ENCODE peak calls at places on chromosomes 12 and 14, in six cellular contexts. X is tibial artery; N is PC-3; M is naive thymus-derived CD4-positive, alpha-beta T cell; O is upper lobe of right lung; E is WERI-Rb-1. J is an unnamed sample.

GRCh38 chr12:40793471-40793870 is 101.2 kb downstream of the CNTN1 start:
- DNase-seq in X (no peak), N (no peak), M (no peak), O (no peak), E (no peak), J (no peak)

GRCh38 chr14:77832301-77832700 is 32.4 kb downstream of the ADCK1 start:
- DNase-seq in X (no peak), N (no peak), M (no peak), O (no peak), E (no peak), J (no peak)

GRCh38 chr12:66279127-66279712 is 23.1 kb upstream of the HELB start:
- DNase-seq in X (no peak), N (peak; percentile 41), M (no peak), O (no peak), E (peak; percentile 45), J (peak; percentile 80)

GRCh38 chr12:131784909-131785762 is 43.1 kb upstream of the MMP17 start:
- DNase-seq in X (no peak), N (no peak), M (no peak), O (no peak), E (no peak), J (no peak)

GRCh38 chr14:65357091-65357490 is 55.4 kb upstream of the FUT8 start:
- DNase-seq in X (no peak), N (peak; percentile 76), M (no peak), O (no peak), E (no peak), J (no peak)

GRCh38 chr12:50924439-50925341 is 27.7 kb upstream of the HIGD1C start:
- DNase-seq in X (peak; percentile 96), N (peak; percentile 78), M (no peak), O (peak; percentile 83), E (peak; percentile 37), J (peak; percentile 76)

GRCh38 chr12:127528576-127528975 is 738.4 kb upstream of the TMEM132C start:
- DNase-seq in X (no peak), N (no peak), M (no peak), O (no peak), E (no peak), J (peak; percentile 77)

GRCh38 chr14:71206766-71207371 is 299.6 kb downstream of the PCNX1 start:
- DNase-seq in X (peak; percentile 90), N (peak; percentile 85), M (no peak), O (no peak), E (no peak), J (no peak)

GRCh38 chr14:63051966-63052365 is 6.7 kb upstream of the KCNH5 start:
- DNase-seq in X (no peak), N (no peak), M (no peak), O (no peak), E (no peak), J (no peak)

GRCh38 chr14:99137001-99137700 is 134.8 kb downstream of the BCL11B start:
- DNase-seq in X (peak; percentile 33), N (no peak), M (no peak), O (peak; percentile 47), E (no peak), J (peak; percentile 44)

GRCh38 chr12:120972870-120973543 is 5.3 kb upstream of the HNF1A start:
- DNase-seq in X (no peak), N (no peak), M (no peak), O (no peak), E (no peak), J (peak; percentile 91)

GRCh38 chr14:73935666-73936065 is 14.2 kb downstream of the FAM161B start:
- DNase-seq in X (no peak), N (peak; percentile 63), M (no peak), O (no peak), E (no peak), J (no peak)

GRCh38 chr14:24232645-24233537 is at the start of gene GMPR2:
- DNase-seq in X (no peak), N (no peak), M (peak; percentile 33), O (no peak), E (no peak), J (peak; percentile 94)

GRCh38 chr12:49762468-49762847 is 21.1 kb downstream of the TMBIM6 start:
- DNase-seq in X (no peak), N (no peak), M (peak; percentile 35), O (no peak), E (no peak), J (peak; percentile 59)

GRCh38 chr14:69152181-69152943 is 557 bp downstream of the DCAF5 start:
- DNase-seq in X (peak; percentile 65), N (peak; percentile 57), M (no peak), O (no peak), E (peak; percentile 57), J (no peak)

GRCh38 chr12:48973531-48973930 is 2.0 kb upstream of the WNT10B start:
- DNase-seq in X (no peak), N (no peak), M (no peak), O (no peak), E (no peak), J (peak; percentile 68)

GRCh38 chr14:65961004-65961403 is 525.2 kb upstream of the CCDC196 start:
- DNase-seq in X (no peak), N (peak; percentile 67), M (peak; percentile 77), O (peak; percentile 83), E (peak; percentile 78), J (peak; percentile 93)

GRCh38 chr12:114747156-114747555 is 63.2 kb upstream of the TBX3 start:
- DNase-seq in X (no peak), N (no peak), M (no peak), O (no peak), E (no peak), J (no peak)

GRCh38 chr12:779745-780734 is 27.7 kb downstream of the WNK1 start:
- DNase-seq in X (no peak), N (peak; percentile 42), M (no peak), O (no peak), E (no peak), J (no peak)

GRCh38 chr12:124694846-124695497 is 127.6 kb upstream of the NCOR2 start:
- DNase-seq in X (no peak), N (no peak), M (no peak), O (no peak), E (no peak), J (no peak)

GRCh38 chr12:39723831-39724230 is 104.2 kb upstream of the ABCD2 start:
- DNase-seq in X (peak; percentile 70), N (peak; percentile 68), M (no peak), O (no peak), E (no peak), J (peak; percentile 60)

GRCh38 chr12:109724321-109724892 is 10.8 kb downstream of the FAM222A start:
- DNase-seq in X (no peak), N (no peak), M (no peak), O (no peak), E (no peak), J (no peak)

GRCh38 chr12:109726511-109727038 is 12.9 kb downstream of the FAM222A start:
- DNase-seq in X (peak; percentile 55), N (no peak), M (no peak), O (peak; percentile 43), E (no peak), J (peak; percentile 48)

GRCh38 chr12:109727039-109727723 is 13.6 kb downstream of the FAM222A start:
- DNase-seq in X (peak; percentile 64), N (no peak), M (no peak), O (peak; percentile 48), E (no peak), J (peak; percentile 47)

GRCh38 chr12:109726106-109726497 is 12.5 kb downstream of the FAM222A start:
- DNase-seq in X (no peak), N (no peak), M (no peak), O (no peak), E (no peak), J (peak; percentile 44)

GRCh38 chr12:109725321-109726105 is 11.9 kb downstream of the FAM222A start:
- DNase-seq in X (no peak), N (no peak), M (no peak), O (no peak), E (no peak), J (peak; percentile 47)
- H3K27ac ChIP-seq in X (no peak overlapping the region), N (no peak overlapping the region), M (no peak overlapping the region), O (no peak overlapping the region), E (no peak overlapping the region), J (no peak overlapping the region)

DNA sequence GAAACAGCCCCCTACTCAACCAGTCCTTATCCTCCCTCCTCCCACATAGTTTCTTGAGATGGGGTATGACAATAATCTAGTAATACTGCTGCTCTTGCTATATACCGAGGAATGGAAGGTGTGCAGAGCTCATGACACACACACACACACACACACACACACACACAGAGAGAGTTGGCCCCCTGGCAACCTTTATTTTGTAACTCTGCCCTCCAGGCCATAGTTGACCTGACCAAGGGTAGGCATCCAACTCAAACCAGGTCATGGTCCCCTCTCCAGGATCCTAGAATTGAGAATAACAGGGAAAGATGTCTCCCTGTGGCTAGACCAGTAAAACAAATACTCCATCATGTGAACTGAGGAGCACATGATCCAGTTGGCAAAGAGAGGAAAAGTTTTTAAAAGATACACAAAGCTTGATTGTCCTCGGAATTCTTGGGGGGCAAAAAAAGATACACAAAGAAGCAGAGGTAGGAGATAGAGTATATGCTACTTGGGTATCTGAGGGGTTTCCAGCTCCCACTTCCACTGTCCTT is 11.3 kb downstream of the ERO1A start:
- DNase-seq in X (no peak), N (no peak), M (no peak), O (no peak), E (no peak), J (no peak)
- H3K4me3 ChIP-seq in X (no peak overlapping the region), N (no peak overlapping the region), M (no peak overlapping the region), O (no peak overlapping the region), E (no peak overlapping the region), J (no peak overlapping the region)

GRCh38 chr12:133057446-133057845 is 20.1 kb downstream of the ZNF84 start:
- DNase-seq in X (no peak), N (no peak), M (no peak), O (no peak), E (no peak), J (no peak)

GRCh38 chr12:133063556-133063955 is 17.2 kb upstream of the ZNF140 start:
- DNase-seq in X (no peak), N (no peak), M (no peak), O (no peak), E (no peak), J (no peak)

GRCh38 chr12:133058203-133059125 is 21.2 kb downstream of the ZNF84 start:
- DNase-seq in X (no peak), N (peak; percentile 2), M (no peak), O (no peak), E (no peak), J (no peak)

DNA sequence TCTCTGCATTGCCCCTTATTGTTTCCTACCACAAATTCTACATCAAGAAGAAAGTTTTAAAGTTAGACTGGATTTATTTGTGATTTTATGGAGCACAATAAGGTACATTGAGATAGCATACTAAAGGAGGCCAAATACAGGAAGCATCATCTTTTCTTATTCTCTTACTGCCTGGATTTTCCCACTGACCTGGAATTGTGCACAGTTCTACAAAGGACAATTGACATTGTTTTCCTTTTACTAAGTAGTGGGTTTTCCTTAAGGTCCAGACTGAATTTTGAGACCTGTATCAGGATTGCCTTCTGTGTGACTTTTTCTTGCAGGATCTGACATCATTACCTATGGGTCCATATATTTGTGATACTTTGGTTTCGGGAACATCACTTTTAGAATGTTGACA is 18.8 kb upstream of the ZNF140 start:
- DNase-seq in X (no peak), N (no peak), M (no peak), O (no peak), E (no peak), J (no peak)
- H3K9me3 ChIP-seq in X (peaks cover 100% of the 10 kb centered on the region), N (peaks cover 76% of the 10 kb centered on the region), M (peaks cover 94% of the 10 kb centered on the region), O (peaks cover 96% of the 10 kb centered on the region), E (peaks cover 89% of the 10 kb centered on the region), J (peaks cover 100% of the 10 kb centered on the region)

DNA sequence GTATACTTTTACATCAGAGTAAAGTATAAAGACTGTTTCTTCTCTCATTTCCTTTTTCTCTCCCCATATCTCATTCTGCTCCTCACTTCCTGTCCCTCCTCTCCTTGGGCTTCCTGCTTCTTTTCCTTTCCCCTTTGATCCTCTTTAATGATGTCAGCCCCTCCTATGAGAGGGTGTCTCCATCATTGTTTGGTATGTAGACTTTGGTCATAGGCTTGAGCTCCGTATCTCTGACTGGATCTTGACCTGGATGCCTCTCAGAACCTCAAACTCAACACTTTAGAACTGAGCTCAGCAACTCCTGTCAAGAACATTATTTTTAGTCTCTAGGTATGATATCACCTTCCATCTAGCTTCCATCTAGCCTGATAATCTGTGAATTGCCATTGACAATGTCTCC is 50.3 kb downstream of the AKAP6 start:
- DNase-seq in X (no peak), N (no peak), M (no peak), O (no peak), E (no peak), J (no peak)
- H3K27ac ChIP-seq in X (no peak overlapping the region), N (no peak overlapping the region), M (no peak overlapping the region), O (no peak overlapping the region), E (no peak overlapping the region), J (no peak overlapping the region)